ENCODE peak calls at places on chromosome 4, in nine cellular contexts. G is frontal cortex; A is cardiac fibroblast; Z is RPMI7951; U is stimulated activated CD4-positive, alpha-beta T cell treated with anti-CD3 and anti-CD28 coated beads, Interleukin-15, amount 100 ng/mL, for 1 hour; D is activated gamma-delta T cell treated with Interleukin-2 at 50 U/mL for 16 hours; H is fibroblast of mammary gland; Q is activated T-cell treated with anti-CD3 and anti-CD28 coated beads, Interleukin-2, amount 50 U/mL, for 4 hours; F is neural progenitor cell. I is an unnamed sample.

GRCh38 chr4:16207409-16207808 is 18.9 kb downstream of the TAPT1 start:
- DNase-seq in U (no peak), H (no peak), Z (no peak), D (no peak), G (no peak), F (no peak), Q (no peak), A (no peak), I (no peak)

GRCh38 chr4:104860227-104861123 is 286.2 kb upstream of the TET2 start:
- DNase-seq in Z (peak; percentile 54), A (peak; percentile 82), Q (peak; percentile 13), G (peak; percentile 44), H (peak; percentile 79), F (peak; percentile 87), D (peak; percentile 27), U (no peak), I (no peak)

GRCh38 chr4:75723117-75723801 is 1.1 kb upstream of the USO1 start:
- DNase-seq in U (no peak), F (no peak), Z (peak; percentile 44), G (no peak), H (peak; percentile 75), Q (no peak), A (peak; percentile 36), D (no peak), I (no peak)

GRCh38 chr4:163587867-163588266 is 93.4 kb downstream of the TMA16 start:
- DNase-seq in F (no peak), U (no peak), D (no peak), H (no peak), Z (no peak), Q (no peak), G (no peak), A (no peak), I (no peak)

GRCh38 chr4:8341691-8342090 is 72.1 kb downstream of the HTRA3 start:
- DNase-seq in G (no peak), Z (no peak), Q (no peak), H (no peak), D (no peak), U (no peak), A (no peak), F (no peak), I (no peak)

GRCh38 chr4:78811034-78811433 is 34.9 kb downstream of the BMP2K start:
- DNase-seq in H (no peak), F (no peak), A (no peak), Q (no peak), Z (no peak), G (no peak), D (no peak), U (no peak), I (no peak)

GRCh38 chr4:111398906-111399330 is 746.3 kb upstream of the FAM241A start:
- DNase-seq in A (peak; percentile 12), G (no peak), Z (no peak), D (no peak), F (no peak), U (no peak), H (peak; percentile 70), Q (no peak), I (no peak)

GRCh38 chr4:78169728-78170127 is 112.6 kb downstream of the FRAS1 start:
- DNase-seq in Q (no peak), G (no peak), F (no peak), Z (no peak), H (no peak), U (no peak), A (no peak), D (no peak), I (no peak)

GRCh38 chr4:7872264-7872771 is 67.3 kb downstream of the AFAP1 start:
- DNase-seq in D (no peak), G (no peak), H (peak; percentile 96), Q (no peak), F (no peak), Z (peak; percentile 89), A (peak; percentile 91), U (no peak), I (no peak)